ENCODE peak calls at places on chromosomes 5 and 9, in seven cellular contexts. E is tibial artery, H is dorsolateral prefrontal cortex, T is Panc1, W is gastrocnemius medialis, C is left ventricle myocardium inferior, S is body of pancreas. D is an unnamed sample.

GRCh38 chr5:168342985-168343384 is 51.5 kb downstream of the WWC1 start:
- DNase-seq in C (no peak), T (no peak), H (no peak), E (no peak), W (no peak), S (no peak), D (no peak)

GRCh38 chr5:16773990-16774389 is 157.2 kb upstream of the RETREG1 start:
- DNase-seq in C (no peak), S (peak), E (no peak), H (no peak), W (no peak), T (no peak), D (no peak)

GRCh38 chr5:150255659-150256415 is 33.7 kb downstream of the CAMK2A start:
- DNase-seq in W (no peak), E (no peak), S (no peak), H (no peak), C (no peak), T (no peak), D (no peak)

GRCh38 chr9:95880011-95880690 is 4.7 kb downstream of the ERCC6L2 start:
- DNase-seq in H (no peak), C (no peak), S (no peak), T (no peak), W (no peak), E (no peak), D (no peak)

GRCh38 chr9:7123743-7124142 is 366.0 kb downstream of the KDM4C start:
- DNase-seq in S (no peak), C (no peak), T (no peak), E (no peak), H (no peak), W (no peak), D (no peak)

GRCh38 chr5:148499461-148499860 is 115.7 kb downstream of the FBXO38 start:
- DNase-seq in T (no peak), E (no peak), C (no peak), S (no peak), H (no peak), W (no peak), D (no peak)

GRCh38 chr5:65100846-65101678 is 332.3 kb downstream of the CWC27 start:
- DNase-seq in H (no peak), C (peak), T (peak), W (peak), S (peak), E (peak), D (peak)

GRCh38 chr9:87201316-87201715 is 254.0 kb upstream of the GAS1 start:
- DNase-seq in W (no peak), C (no peak), T (no peak), H (no peak), E (no peak), S (no peak), D (no peak)

GRCh38 chr9:119365291-119366027 is 3.8 kb downstream of the BRINP1 start:
- DNase-seq in W (no peak), T (no peak), H (peak), S (no peak), C (no peak), E (no peak), D (no peak)

GRCh38 chr9:132008184-132008781 is 71.4 kb downstream of the MED27 start:
- DNase-seq in T (no peak), S (no peak), W (no peak), H (no peak), C (no peak), E (no peak), D (no peak)

GRCh38 chr5:124605516-124605915 is 140.9 kb downstream of the ZNF608 start:
- DNase-seq in T (no peak), S (peak), E (peak), H (no peak), C (peak), W (peak), D (no peak)

GRCh38 chr5:42360641-42361320 is 62.5 kb upstream of the GHR start:
- DNase-seq in H (no peak), S (no peak), E (no peak), W (no peak), T (no peak), C (no peak), D (no peak)

GRCh38 chr9:108913391-108913790 is 20.5 kb downstream of the ELP1 start:
- DNase-seq in S (no peak), W (no peak), T (no peak), H (no peak), C (no peak), E (no peak), D (no peak)

DNA sequence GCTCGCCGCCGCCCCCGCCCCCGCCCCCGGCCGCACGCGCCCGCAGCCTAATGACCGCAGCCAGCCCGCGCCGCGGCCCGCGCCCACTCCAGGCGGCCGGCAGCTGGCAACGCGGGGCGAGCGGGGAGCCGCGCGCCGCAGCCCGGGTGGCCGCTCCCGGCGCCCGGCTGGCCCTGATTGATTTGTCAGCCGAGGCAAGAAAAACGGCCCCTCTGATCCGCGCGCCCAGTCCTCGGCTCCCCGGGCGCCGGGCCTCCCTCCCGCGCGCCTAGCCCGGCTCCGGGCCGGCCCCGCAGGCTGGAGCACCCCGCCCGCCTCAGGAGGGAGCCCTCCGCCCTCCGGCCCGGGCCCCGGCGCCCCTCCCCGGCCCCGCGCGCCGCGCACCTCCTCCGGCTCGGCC is 11.9 kb upstream of the LHX2 start:
- DNase-seq in C (no peak), T (no peak), S (no peak), E (no peak), W (no peak), H (no peak), D (no peak)
- TF ChIP-seq CTCF in C (no peak), T (no peak), S (no peak), E (no peak), W (no peak), H (no peak), D (no peak)

DNA sequence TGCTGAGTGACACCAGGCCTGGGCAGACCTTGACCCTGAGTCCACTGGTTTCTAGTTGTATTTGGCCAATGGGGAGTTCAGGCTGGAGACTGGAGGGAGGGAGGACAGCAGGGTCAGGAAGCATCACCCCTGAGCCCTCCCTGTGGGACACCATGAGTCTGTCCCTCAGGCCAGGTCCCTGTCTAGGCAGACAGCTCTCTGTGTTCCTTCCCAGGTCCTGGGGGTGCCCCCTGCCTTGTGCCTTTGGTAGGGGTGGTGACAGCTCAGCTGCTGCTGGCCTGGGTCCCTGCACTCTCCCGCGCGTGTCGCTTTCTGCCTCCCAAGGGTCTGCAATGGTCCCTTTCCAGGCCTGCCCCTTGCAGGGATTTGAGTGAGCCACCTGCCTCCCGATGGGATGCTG is 125.5 kb downstream of the OLFM1 start:
- DNase-seq in E (no peak), S (no peak), C (no peak), W (no peak), H (no peak), T (no peak), D (peak)
- H3K27ac ChIP-seq in E (no peak), S (no peak), C (no peak), W (no peak), H (peak), T (no peak), D (no peak)

GRCh38 chr9:35448511-35448910 is 41.4 kb upstream of the RUSC2 start:
- DNase-seq in E (no peak), C (no peak), T (no peak), H (no peak), S (no peak), W (no peak), D (no peak)

GRCh38 chr9:35452481-35452880 is 37.4 kb upstream of the RUSC2 start:
- DNase-seq in C (no peak), T (no peak), S (no peak), W (no peak), H (no peak), E (no peak), D (no peak)
- TF ChIP-seq CTCF in C (no peak), T (peak), S (no peak), W (no peak), H (no peak), E (no peak), D (no peak)

GRCh38 chr5:112344540-112344939 is 74.5 kb downstream of the EPB41L4A start:
- DNase-seq in T (no peak), C (no peak), E (no peak), S (no peak), H (no peak), W (no peak), D (no peak)
- H3K27ac ChIP-seq in T (no peak), C (peak), E (no peak), S (no peak), H (no peak), W (no peak), D (no peak)

GRCh38 chr9:120392711-120393110 is 187.3 kb downstream of the CDK5RAP2 start:
- DNase-seq in S (no peak), T (no peak), C (no peak), H (no peak), W (no peak), E (no peak), D (no peak)

GRCh38 chr9:120395374-120395773 is 184.6 kb downstream of the CDK5RAP2 start:
- DNase-seq in C (no peak), H (no peak), S (no peak), W (no peak), E (no peak), T (no peak), D (no peak)

GRCh38 chr9:120393386-120394057 is 186.4 kb downstream of the CDK5RAP2 start:
- DNase-seq in H (no peak), W (no peak), C (no peak), S (no peak), E (no peak), T (no peak), D (no peak)

GRCh38 chr9:120392245-120392644 is 187.7 kb downstream of the CDK5RAP2 start:
- DNase-seq in W (no peak), S (no peak), H (no peak), T (no peak), C (no peak), E (no peak), D (no peak)

DNA sequence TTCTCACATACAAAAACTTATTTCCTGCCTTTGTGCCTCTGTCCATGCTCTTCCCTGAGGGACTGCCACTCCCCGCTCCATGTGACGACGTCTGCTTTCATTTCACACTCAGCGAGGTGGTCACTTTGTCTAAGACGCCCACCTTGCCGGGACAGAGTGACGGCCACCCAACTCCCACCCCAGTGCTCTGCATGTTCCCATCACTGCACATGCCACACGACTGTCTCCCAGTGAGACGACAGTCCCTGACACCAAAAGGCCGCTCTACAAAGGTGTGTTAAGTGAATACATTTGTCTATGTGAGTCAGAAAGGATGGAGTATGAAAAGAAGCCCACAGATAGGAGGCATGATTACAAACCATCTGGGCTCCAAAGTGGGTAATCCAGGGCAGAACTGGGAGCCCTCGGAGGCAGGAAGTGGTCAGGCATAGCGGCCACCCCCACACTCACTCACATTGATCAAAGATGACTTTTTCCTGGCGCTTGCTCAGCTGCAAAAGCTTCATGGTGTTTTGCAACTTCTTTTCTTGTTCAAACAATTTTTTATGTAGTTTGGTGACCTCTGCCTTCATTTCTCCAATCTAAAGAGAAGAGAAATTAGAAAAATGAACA is 185.8 kb downstream of the CDK5RAP2 start:
- DNase-seq in T (no peak), E (no peak), S (no peak), W (no peak), C (no peak), H (no peak), D (no peak)
- TF ChIP-seq CTCF in T (no peak), E (no peak), S (no peak), W (no peak), C (no peak), H (no peak), D (no peak)

GRCh38 chr5:134552301-134552700 is 26.8 kb downstream of the JADE2 start:
- DNase-seq in H (no peak), S (peak), T (peak), E (peak), C (peak), W (peak), D (no peak)
- H3K27ac ChIP-seq in H (no peak), S (no peak), T (peak), E (peak), C (peak), W (no peak), D (peak)

GRCh38 chr9:129875181-129875611 is 39.9 kb downstream of the USP20 start:
- DNase-seq in W (no peak), T (no peak), S (no peak), E (no peak), H (no peak), C (no peak), D (no peak)
- TF ChIP-seq CTCF in W (no peak), T (no peak), S (no peak), E (no peak), H (no peak), C (no peak), D (no peak)

D was measured in left lung.